ENCODE peak calls at places on chromosome 5, in seven cellular contexts. C, R, E, F, B, Z and G are unnamed samples.

GRCh38 chr5:121296357-121296756 is 555.3 kb upstream of the FTMT start:
- DNase-seq in F (no peak), E (no peak), R (no peak), B (no peak), Z (no peak), C (no peak), G (no peak)

GRCh38 chr5:151686673-151687378 is at the start of gene SPARC:
- DNase-seq in B (peak), C (peak), R (no peak), F (peak), Z (no peak), E (no peak), G (no peak)

GRCh38 chr5:26847041-26847736 is 191.2 kb downstream of the CDH9 start:
- DNase-seq in B (no peak), Z (no peak), R (peak), E (peak), F (no peak), C (peak), G (no peak)

GRCh38 chr5:172498431-172499129 is 44.3 kb upstream of the SH3PXD2B start:
- DNase-seq in C (no peak), Z (no peak), F (peak), E (no peak), B (no peak), R (no peak), G (no peak)

GRCh38 chr5:173630724-173631365 is 14.4 kb upstream of the BOD1 start:
- DNase-seq in E (no peak), B (no peak), F (no peak), R (no peak), Z (no peak), C (no peak), G (no peak)

GRCh38 chr5:69498384-69498783 is 5.8 kb downstream of the OCLN start:
- DNase-seq in E (no peak), C (no peak), B (no peak), R (no peak), F (no peak), Z (no peak), G (no peak)

GRCh38 chr5:140327589-140327988 is 18.8 kb downstream of the HBEGF start:
- DNase-seq in B (no peak), C (no peak), E (peak), F (no peak), R (peak), Z (no peak), G (no peak)

GRCh38 chr5:167850901-167851300 is 440.5 kb upstream of the WWC1 start:
- DNase-seq in F (no peak), E (no peak), R (no peak), C (no peak), Z (no peak), B (no peak), G (no peak)

GRCh38 chr5:1298723-1299510 is 4.0 kb upstream of the TERT start:
- DNase-seq in F (no peak), Z (no peak), B (no peak), R (no peak), E (no peak), C (no peak), G (no peak)

GRCh38 chr5:53006920-53007890 is 18.1 kb downstream of the ITGA2 start:
- DNase-seq in C (no peak), F (no peak), R (no peak), Z (no peak), B (no peak), E (no peak), G (no peak)

GRCh38 chr5:173325091-173325698 is 3.0 kb downstream of the STC2 start:
- DNase-seq in B (no peak), Z (no peak), F (no peak), E (no peak), C (no peak), R (no peak), G (no peak)

GRCh38 chr5:138491669-138492551 is 26.6 kb downstream of the EGR1 start:
- DNase-seq in F (peak), Z (peak), C (peak), B (peak), R (peak), E (peak), G (peak)

GRCh38 chr5:17216176-17216973 is 1.1 kb upstream of the BASP1 start:
- DNase-seq in Z (peak), R (peak), F (peak), E (peak), B (peak), C (peak), G (peak)

GRCh38 chr5:168472329-168472728 is 13.9 kb upstream of the RARS1 start:
- DNase-seq in E (no peak), R (no peak), Z (no peak), F (no peak), B (peak), C (no peak), G (no peak)

GRCh38 chr5:174348582-174348981 is 303.1 kb downstream of the NSG2 start:
- DNase-seq in B (no peak), E (no peak), C (no peak), Z (no peak), F (no peak), R (no peak), G (no peak)

GRCh38 chr5:144566747-144567415 is 396.2 kb downstream of the KCTD16 start:
- DNase-seq in Z (no peak), F (no peak), B (no peak), C (no peak), E (no peak), R (no peak), G (no peak)

GRCh38 chr5:156893517-156893916 is 43.4 kb downstream of the PPP1R2B start:
- DNase-seq in E (no peak), F (no peak), R (no peak), Z (peak), B (no peak), C (no peak), G (no peak)

GRCh38 chr5:170986598-170986997 is 124.8 kb downstream of the RANBP17 start:
- DNase-seq in F (no peak), Z (no peak), E (no peak), B (no peak), R (no peak), C (no peak), G (no peak)

GRCh38 chr5:531101-531748 is 7.0 kb upstream of the SLC9A3 start:
- DNase-seq in B (no peak), Z (no peak), R (no peak), C (no peak), E (no peak), F (no peak), G (no peak)

GRCh38 chr5:163916376-163916775 is 411.0 kb downstream of the MAT2B start:
- DNase-seq in R (no peak), B (no peak), E (no peak), Z (peak), F (no peak), C (no peak), G (no peak)

GRCh38 chr5:143217804-143218160 is 185.7 kb downstream of the NR3C1 start:
- DNase-seq in C (no peak), E (no peak), Z (peak), R (no peak), F (no peak), B (no peak), G (no peak)

GRCh38 chr5:145887976-145888574 is 15.3 kb upstream of the GRXCR2 start:
- DNase-seq in Z (no peak), C (peak), F (peak), R (peak), E (peak), B (peak), G (peak)

GRCh38 chr5:161676109-161676508 is 9.4 kb upstream of the GABRA6 start:
- DNase-seq in B (no peak), E (peak), F (no peak), R (peak), Z (peak), C (no peak), G (no peak)
- TF ChIP-seq SP1 in B (no peak), E (no peak), F (no peak), R (no peak), Z (no peak), C (no peak), G (no peak)

GRCh38 chr5:103295871-103296270 is 37.3 kb downstream of the MACIR start:
- DNase-seq in C (no peak), R (no peak), E (no peak), B (peak), F (no peak), Z (no peak), G (no peak)
- TF ChIP-seq SP1 in C (no peak), R (no peak), E (no peak), B (no peak), F (no peak), Z (no peak), G (no peak)

DNA sequence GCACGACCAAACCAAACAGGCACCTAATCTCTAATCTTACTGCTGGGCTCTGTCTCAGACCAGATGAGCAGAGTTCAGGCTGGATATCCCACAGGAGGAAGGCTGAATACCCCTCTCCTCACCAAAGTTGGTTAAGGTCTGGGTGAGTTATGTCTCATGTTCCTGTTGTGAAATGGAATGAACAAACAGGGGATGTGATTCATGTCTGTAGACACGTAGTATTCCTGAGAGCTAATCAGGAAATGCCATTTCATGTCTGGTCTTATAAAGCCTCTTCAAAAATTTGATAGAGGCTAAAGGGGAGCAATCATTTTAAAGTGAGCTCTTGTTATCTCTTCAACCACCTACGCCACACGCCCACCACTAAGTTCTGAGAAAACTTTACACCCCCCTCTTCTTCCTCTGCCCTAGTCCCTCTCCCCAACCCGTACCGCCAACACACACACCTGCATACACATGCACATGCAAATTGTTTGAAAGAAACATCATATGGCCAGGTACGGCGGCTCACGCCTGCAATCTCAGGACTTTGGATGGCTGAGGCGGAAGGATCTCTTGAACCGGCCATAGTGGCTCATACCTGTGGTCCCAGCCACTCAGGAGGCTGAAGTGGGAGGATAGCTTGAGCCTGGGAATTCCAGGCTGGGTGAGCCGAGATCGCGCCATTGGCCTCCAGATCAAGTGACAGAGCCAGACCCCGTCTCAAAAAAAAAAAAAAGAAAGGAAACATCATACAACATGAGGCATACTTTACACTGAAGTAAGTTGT is 69.8 kb upstream of the RAI14 start:
- DNase-seq in F (no peak), R (no peak), C (no peak), B (peak), Z (no peak), E (peak), G (no peak)
- TF ChIP-seq SP1 in F (no peak), R (no peak), C (no peak), B (no peak), Z (no peak), E (no peak), G (no peak)

DNA sequence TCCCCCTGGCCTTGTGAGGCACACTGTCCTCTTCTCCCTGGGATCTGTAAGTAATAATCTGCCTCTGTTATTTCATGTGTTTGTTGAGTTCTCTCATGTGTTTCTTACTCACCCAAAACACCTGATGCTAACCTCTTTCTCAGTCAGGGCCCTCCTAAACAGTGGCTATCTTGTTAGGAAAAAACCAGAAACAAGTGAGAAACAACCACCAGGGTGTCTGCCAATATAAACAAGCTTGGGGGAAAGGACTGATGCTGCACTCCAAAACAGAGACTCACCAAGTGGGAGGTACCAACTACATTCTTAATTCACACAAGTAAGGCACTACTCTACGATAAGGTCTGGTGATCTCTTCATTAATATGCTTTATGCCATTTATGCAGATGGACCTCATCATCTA is 564.4 kb downstream of the SEMA5A start:
- DNase-seq in F (no peak), Z (no peak), C (no peak), B (no peak), R (no peak), E (no peak), G (no peak)
- TF ChIP-seq SP1 in F (no peak), Z (no peak), C (no peak), B (no peak), R (no peak), E (no peak), G (no peak)

GRCh38 chr5:129973716-129974426 is 69.6 kb downstream of the CHSY3 start:
- DNase-seq in Z (no peak), B (no peak), C (no peak), R (no peak), E (no peak), F (no peak), G (no peak)
- TF ChIP-seq SP1 in Z (no peak), B (no peak), C (no peak), R (no peak), E (no peak), F (no peak), G (no peak)

GRCh38 chr5:81402180-81402930 is 8.4 kb upstream of the ACOT12 start:
- DNase-seq in B (no peak), E (no peak), F (no peak), R (no peak), Z (no peak), C (no peak), G (no peak)
- TF ChIP-seq SP1 in B (no peak), E (no peak), F (no peak), R (no peak), Z (no peak), C (no peak), G (no peak)

GRCh38 chr5:160507181-160507811 is 85.6 kb downstream of the PTTG1 start:
- DNase-seq in E (no peak), B (no peak), F (no peak), Z (no peak), C (no peak), R (no peak), G (no peak)
- TF ChIP-seq SP1 in E (no peak), B (no peak), F (no peak), Z (no peak), C (no peak), R (no peak), G (no peak)

GRCh38 chr5:57194653-57195052 is 20.8 kb downstream of the GPBP1 start:
- DNase-seq in F (no peak), B (no peak), C (no peak), Z (no peak), E (no peak), R (no peak), G (no peak)
- TF ChIP-seq SP1 in F (no peak), B (no peak), C (no peak), Z (no peak), E (no peak), R (no peak), G (no peak)